ENCODE peak calls at places on chromosomes 2 and 18, in ten cellular contexts. U, S, P, N, F, D, W, T, K and J are unnamed samples.

GRCh38 chr2:24546668-24547067 is 55.6 kb downstream of the NCOA1 start:
- DNase-seq in U (no peak), S (no peak), P (no peak), N (no peak), F (no peak), D (no peak), W (peak), T (no peak), K (no peak), J (no peak)

GRCh38 chr2:200003444-200003843 is 48.1 kb downstream of the MAIP1 start:
- DNase-seq in U (no peak), S (no peak), P (no peak), N (no peak), F (no peak), D (no peak), W (no peak), T (no peak), K (no peak), J (no peak)

GRCh38 chr2:134634054-134634630 is 84.7 kb downstream of the TMEM163 start:
- DNase-seq in U (no peak), S (no peak), P (no peak), N (no peak), F (no peak), D (no peak), W (no peak), T (no peak), K (no peak), J (no peak)

GRCh38 chr2:56682397-56682760 is 498.6 kb downstream of the CCDC85A start:
- DNase-seq in U (no peak), S (no peak), P (no peak), N (no peak), F (no peak), D (no peak), W (no peak), T (peak), K (no peak), J (no peak)

GRCh38 chr18:70044626-70045025 is 97.0 kb upstream of the CD226 start:
- DNase-seq in U (no peak), S (no peak), P (peak), N (no peak), F (no peak), D (no peak), W (no peak), T (peak), K (no peak), J (no peak)

GRCh38 chr2:101963198-101963597 is 28.6 kb upstream of the IL1R2 start:
- DNase-seq in U (peak), S (no peak), P (no peak), N (no peak), F (no peak), D (no peak), W (no peak), T (no peak), K (no peak), J (no peak)

GRCh38 chr2:84393829-84394228 is 65.3 kb downstream of the SUCLG1 start:
- DNase-seq in U (no peak), S (no peak), P (no peak), N (no peak), F (no peak), D (no peak), W (no peak), T (no peak), K (no peak), J (no peak)

GRCh38 chr2:73020306-73020656 is 51.2 kb downstream of the SFXN5 start:
- DNase-seq in U (no peak), S (no peak), P (no peak), N (no peak), F (no peak), D (no peak), W (no peak), T (no peak), K (no peak), J (peak)

GRCh38 chr2:207251573-207252192 is 85.9 kb upstream of the KLF7 start:
- DNase-seq in U (peak), S (no peak), P (no peak), N (no peak), F (no peak), D (no peak), W (no peak), T (no peak), K (no peak), J (no peak)

GRCh38 chr2:7011376-7012083 is 94.3 kb downstream of the RNF144A start:
- DNase-seq in U (no peak), S (no peak), P (no peak), N (no peak), F (no peak), D (no peak), W (no peak), T (peak), K (no peak), J (no peak)

GRCh38 chr2:65554765-65555561 is 122.6 kb upstream of the SPRED2 start:
- DNase-seq in U (no peak), S (no peak), P (no peak), N (no peak), F (no peak), D (no peak), W (no peak), T (no peak), K (no peak), J (no peak)

GRCh38 chr2:174774828-174775227 is 10.6 kb upstream of the CHRNA1 start:
- DNase-seq in U (no peak), S (no peak), P (no peak), N (no peak), F (no peak), D (no peak), W (no peak), T (no peak), K (no peak), J (no peak)

GRCh38 chr2:223897669-223898314 is 47.3 kb downstream of the WDFY1 start:
- DNase-seq in U (no peak), S (no peak), P (no peak), N (no peak), F (no peak), D (no peak), W (no peak), T (no peak), K (no peak), J (no peak)

GRCh38 chr2:176159678-176160250 is 2.7 kb downstream of the HOXD3 start:
- DNase-seq in U (no peak), S (no peak), P (no peak), N (no peak), F (no peak), D (no peak), W (peak), T (no peak), K (no peak), J (no peak)

GRCh38 chr2:98854675-98855074 is 81.3 kb downstream of the CRACDL start:
- DNase-seq in U (no peak), S (no peak), P (no peak), N (no peak), F (no peak), D (no peak), W (no peak), T (no peak), K (no peak), J (no peak)

GRCh38 chr18:4751523-4751922 is 296.4 kb upstream of the DLGAP1 start:
- DNase-seq in U (no peak), S (no peak), P (no peak), N (no peak), F (no peak), D (no peak), W (no peak), T (no peak), K (no peak), J (no peak)

GRCh38 chr2:135663148-135663700 is 78.4 kb upstream of the UBXN4 start:
- DNase-seq in U (no peak), S (no peak), P (no peak), N (no peak), F (no peak), D (no peak), W (no peak), T (no peak), K (no peak), J (no peak)

GRCh38 chr18:80033181-80034067 is 810 bp upstream of the RBFA start:
- DNase-seq in U (peak), S (no peak), P (no peak), N (no peak), F (no peak), D (no peak), W (no peak), T (no peak), K (peak), J (peak)

GRCh38 chr2:228018311-228018710 is 146.9 kb downstream of the DAW1 start:
- DNase-seq in U (no peak), S (no peak), P (no peak), N (no peak), F (no peak), D (no peak), W (no peak), T (no peak), K (no peak), J (no peak)

GRCh38 chr2:9808334-9809063 is 34.8 kb upstream of the TAF1B start:
- DNase-seq in U (no peak), S (no peak), P (no peak), N (no peak), F (no peak), D (no peak), W (no peak), T (no peak), K (peak), J (no peak)

GRCh38 chr2:144152817-144153271 is 367.1 kb downstream of the ZEB2 start:
- DNase-seq in U (no peak), S (no peak), P (no peak), N (no peak), F (no peak), D (no peak), W (peak), T (peak), K (no peak), J (no peak)

GRCh38 chr2:19187323-19188020 is 171.0 kb downstream of the OSR1 start:
- DNase-seq in U (no peak), S (no peak), P (no peak), N (no peak), F (no peak), D (no peak), W (no peak), T (peak), K (no peak), J (no peak)

GRCh38 chr18:43141208-43141607 is 25.7 kb upstream of the RIT2 start:
- DNase-seq in U (no peak), S (no peak), P (no peak), N (no peak), F (no peak), D (no peak), W (no peak), T (no peak), K (no peak), J (no peak)

GRCh38 chr2:105261061-105261460 is 19.5 kb downstream of the GPR45 start:
- DNase-seq in U (no peak), S (no peak), P (no peak), N (peak), F (no peak), D (no peak), W (no peak), T (peak), K (peak), J (no peak)

GRCh38 chr2:138028538-138028937 is 64.3 kb downstream of the HNMT start:
- DNase-seq in U (no peak), S (no peak), P (no peak), N (no peak), F (no peak), D (no peak), W (no peak), T (no peak), K (no peak), J (no peak)

GRCh38 chr2:111622859-111623258 is 261.1 kb downstream of the ANAPC1 start:
- DNase-seq in U (no peak), S (no peak), P (no peak), N (no peak), F (no peak), D (no peak), W (no peak), T (no peak), K (no peak), J (no peak)

GRCh38 chr18:8162797-8163196 is 446.4 kb upstream of the RAB12 start:
- DNase-seq in U (no peak), S (no peak), P (no peak), N (no peak), F (no peak), D (no peak), W (peak), T (no peak), K (peak), J (no peak)

GRCh38 chr18:54852780-54853675 is 24.8 kb downstream of the RAB27B start:
- DNase-seq in U (no peak), S (no peak), P (no peak), N (no peak), F (no peak), D (no peak), W (no peak), T (no peak), K (no peak), J (no peak)

GRCh38 chr2:39313575-39313974 is 69.8 kb upstream of the CDKL4 start:
- DNase-seq in U (no peak), S (no peak), P (no peak), N (no peak), F (no peak), D (no peak), W (no peak), T (peak), K (no peak), J (no peak)

GRCh38 chr2:236309669-236310029 is 45.4 kb upstream of the ASB18 start:
- DNase-seq in U (no peak), S (no peak), P (peak), N (no peak), F (no peak), D (peak), W (peak), T (peak), K (no peak), J (no peak)

GRCh38 chr2:144801766-144802165 is 281.8 kb upstream of the ZEB2 start:
- DNase-seq in U (no peak), S (no peak), P (no peak), N (no peak), F (no peak), D (no peak), W (peak), T (peak), K (no peak), J (no peak)

GRCh38 chr18:44325903-44326650 is 354.6 kb upstream of the SETBP1 start:
- DNase-seq in U (no peak), S (peak), P (no peak), N (peak), F (no peak), D (no peak), W (peak), T (peak), K (no peak), J (no peak)

GRCh38 chr2:190853659-190854386 is 26.8 kb upstream of the GLS start:
- DNase-seq in U (no peak), S (no peak), P (no peak), N (no peak), F (no peak), D (no peak), W (no peak), T (peak), K (no peak), J (no peak)

GRCh38 chr18:38545071-38545470 is 979.5 kb upstream of the CELF4 start:
- DNase-seq in U (no peak), S (no peak), P (no peak), N (no peak), F (no peak), D (peak), W (peak), T (no peak), K (no peak), J (no peak)

GRCh38 chr2:190720691-190721090 is 71.8 kb downstream of the NAB1 start:
- DNase-seq in U (no peak), S (no peak), P (no peak), N (no peak), F (no peak), D (no peak), W (no peak), T (no peak), K (no peak), J (no peak)

DNA sequence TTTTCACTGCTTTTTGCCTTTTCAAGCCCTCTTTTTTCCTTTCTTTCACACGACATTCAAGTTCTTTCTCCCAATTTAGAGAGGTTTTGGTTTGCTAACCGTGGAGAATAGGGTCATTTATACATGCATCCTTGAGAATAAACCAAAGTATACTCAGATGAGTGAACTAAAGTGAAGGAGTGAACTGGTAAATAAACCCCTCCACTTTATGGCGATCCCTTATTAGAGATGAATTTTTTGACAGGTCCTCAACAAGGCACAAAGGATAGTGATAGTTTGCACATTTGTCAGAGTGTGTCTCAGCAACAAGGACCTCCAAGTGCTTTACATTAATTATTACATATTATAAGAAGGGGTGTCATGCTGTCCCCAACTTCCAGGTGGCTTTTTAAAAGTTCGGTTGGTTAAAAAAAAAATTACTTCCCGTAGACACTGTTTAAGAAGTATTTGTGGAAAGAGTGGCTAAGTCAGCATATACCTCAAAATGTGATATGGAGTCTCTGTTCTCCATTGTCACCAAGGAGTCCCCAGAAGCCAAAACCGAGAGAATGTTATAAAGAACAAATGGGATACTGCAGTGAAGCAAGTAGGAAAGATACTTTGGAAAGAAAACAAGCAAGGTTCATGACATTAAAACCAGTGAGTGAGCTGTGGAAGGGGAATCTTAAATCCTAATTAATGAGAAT is 1.7 kb upstream of the SLC40A1 start:
- DNase-seq in U (no peak), S (no peak), P (no peak), N (no peak), F (no peak), D (no peak), W (no peak), T (no peak), K (no peak), J (no peak)
- H3K4me3 ChIP-seq in U (peak), S (peak), P (no peak), N (peak), F (peak), D (peak), W (no peak), T (no peak), K (no peak), J (peak)

DNA sequence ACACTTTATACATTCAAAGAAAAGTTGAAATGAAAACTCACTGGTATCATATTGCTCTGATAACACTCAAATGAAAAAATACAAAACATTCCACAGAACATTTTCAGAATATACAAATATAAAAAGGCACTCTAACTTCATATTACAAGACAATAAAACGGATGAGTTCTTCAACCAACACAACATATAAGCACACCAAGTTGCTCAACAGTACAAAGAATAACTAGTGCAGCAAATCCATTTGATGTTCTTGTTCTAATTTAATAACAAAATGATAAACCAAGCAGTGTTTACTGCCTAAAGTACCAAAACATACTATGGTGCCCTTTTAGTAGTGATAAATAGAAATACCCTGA is 60.8 kb upstream of the PGAP1 start:
- DNase-seq in U (no peak), S (no peak), P (no peak), N (no peak), F (no peak), D (no peak), W (no peak), T (no peak), K (no peak), J (no peak)
- H3K4me3 ChIP-seq in U (no peak), S (no peak), P (no peak), N (no peak), F (no peak), D (no peak), W (no peak), T (peak), K (no peak), J (peak)

GRCh38 chr2:118223487-118224136 is 135.3 kb downstream of the INSIG2 start:
- DNase-seq in U (no peak), S (no peak), P (no peak), N (no peak), F (no peak), D (no peak), W (no peak), T (peak), K (no peak), J (no peak)
- H3K4me3 ChIP-seq in U (peak), S (peak), P (peak), N (peak), F (peak), D (no peak), W (peak), T (peak), K (no peak), J (peak)

GRCh38 chr18:72848534-72849237 is 19.1 kb downstream of the NETO1 start:
- DNase-seq in U (no peak), S (no peak), P (no peak), N (no peak), F (no peak), D (no peak), W (peak), T (no peak), K (no peak), J (no peak)

GRCh38 chr18:72847771-72848170 is 20.0 kb downstream of the NETO1 start:
- DNase-seq in U (no peak), S (no peak), P (no peak), N (no peak), F (no peak), D (no peak), W (peak), T (no peak), K (no peak), J (no peak)

GRCh38 chr18:72849671-72850070 is 18.1 kb downstream of the NETO1 start:
- DNase-seq in U (no peak), S (no peak), P (no peak), N (no peak), F (no peak), D (no peak), W (no peak), T (no peak), K (no peak), J (no peak)

GRCh38 chr18:72843743-72844142 is 24.0 kb downstream of the NETO1 start:
- DNase-seq in U (no peak), S (no peak), P (no peak), N (no peak), F (no peak), D (no peak), W (no peak), T (no peak), K (no peak), J (no peak)

GRCh38 chr18:72847134-72847533 is 20.7 kb downstream of the NETO1 start:
- DNase-seq in U (no peak), S (no peak), P (no peak), N (no peak), F (no peak), D (no peak), W (peak), T (no peak), K (no peak), J (no peak)
- H3K4me3 ChIP-seq in U (no peak), S (no peak), P (no peak), N (no peak), F (no peak), D (no peak), W (no peak), T (no peak), K (no peak), J (no peak)

GRCh38 chr2:71546275-71546638 is 92.9 kb downstream of the DYSF start:
- DNase-seq in U (no peak), S (no peak), P (no peak), N (no peak), F (no peak), D (no peak), W (no peak), T (no peak), K (no peak), J (no peak)

GRCh38 chr2:71547616-71548285 is 94.4 kb downstream of the DYSF start:
- DNase-seq in U (no peak), S (no peak), P (no peak), N (no peak), F (no peak), D (no peak), W (no peak), T (no peak), K (no peak), J (no peak)

GRCh38 chr2:71546777-71547281 is 93.5 kb downstream of the DYSF start:
- DNase-seq in U (no peak), S (no peak), P (no peak), N (no peak), F (no peak), D (peak), W (no peak), T (no peak), K (peak), J (no peak)

GRCh38 chr2:71545572-71546274 is 92.4 kb downstream of the DYSF start:
- DNase-seq in U (peak), S (peak), P (peak), N (peak), F (peak), D (peak), W (peak), T (peak), K (peak), J (no peak)

DNA sequence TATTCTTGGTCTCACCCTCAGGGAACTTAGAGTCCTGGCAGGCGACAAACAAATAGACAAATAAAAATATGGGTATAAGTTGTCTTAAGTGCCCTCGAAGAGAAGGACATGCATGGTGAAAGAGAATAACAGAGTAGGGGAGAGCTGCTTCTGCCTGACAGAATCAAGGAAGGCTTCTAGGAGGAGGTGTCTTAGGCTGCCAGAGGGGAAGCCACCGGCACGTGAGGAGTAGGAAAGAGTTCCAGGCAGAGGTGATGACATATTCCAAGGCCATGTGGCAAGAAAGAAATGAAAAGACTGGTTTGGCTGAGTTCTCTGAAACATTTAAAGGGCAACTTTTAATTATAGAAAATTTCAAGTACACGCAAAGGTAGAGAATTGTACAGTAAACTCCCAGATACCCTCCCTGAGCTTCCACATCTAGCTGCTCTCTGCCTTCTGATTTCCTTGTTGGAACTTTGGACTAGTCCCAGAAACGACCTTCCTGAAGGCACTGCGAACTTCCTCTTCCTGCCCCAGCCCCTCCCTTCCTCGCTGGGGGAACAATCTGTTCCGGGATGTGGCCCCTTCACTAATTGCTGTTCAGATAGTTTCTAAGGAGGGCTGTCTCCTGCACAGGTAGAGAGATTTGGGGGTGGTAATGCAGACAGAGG is 91.7 kb downstream of the DYSF start:
- DNase-seq in U (peak), S (no peak), P (no peak), N (no peak), F (no peak), D (no peak), W (no peak), T (no peak), K (peak), J (no peak)
- H3K4me3 ChIP-seq in U (no peak), S (no peak), P (peak), N (no peak), F (no peak), D (peak), W (no peak), T (no peak), K (no peak), J (peak)

GRCh38 chr2:219124379-219125110 is 36.1 kb downstream of the NHEJ1 start:
- DNase-seq in U (no peak), S (peak), P (no peak), N (no peak), F (no peak), D (no peak), W (peak), T (peak), K (no peak), J (no peak)
- H3K4me3 ChIP-seq in U (no peak), S (no peak), P (no peak), N (no peak), F (no peak), D (no peak), W (no peak), T (no peak), K (no peak), J (no peak)